ENCODE peak calls at places on chromosomes 6 and 20, in four cellular contexts. K is heart right ventricle, T is breast epithelium, V is B cell. D is an unnamed sample.

GRCh38 chr6:166221040-166221439 is 53.4 kb upstream of the TBXT start:
- DNase-seq in K (no peak), T (no peak), V (no peak), D (no peak)

GRCh38 chr6:133632206-133632605 is 256.7 kb upstream of the TCF21 start:
- DNase-seq in K (no peak), T (no peak), V (no peak), D (no peak)

GRCh38 chr6:125843593-125843992 is 52.8 kb downstream of the NCOA7 start:
- DNase-seq in K (no peak), T (no peak), V (no peak), D (no peak)

GRCh38 chr6:79084693-79085092 is 6.6 kb upstream of the PHIP start:
- DNase-seq in K (no peak), T (no peak), V (no peak), D (no peak)

GRCh38 chr6:6995328-6995727 is 112.4 kb upstream of the RREB1 start:
- DNase-seq in K (no peak), T (no peak), V (no peak), D (no peak)

GRCh38 chr6:73285674-73286283 is 22.8 kb upstream of the KHDC1 start:
- DNase-seq in K (no peak), T (no peak), V (no peak), D (no peak)

GRCh38 chr6:81793811-81794210 is 41.3 kb upstream of the TENT5A start:
- DNase-seq in K (no peak), T (no peak), V (no peak), D (no peak)

GRCh38 chr6:106094261-106094963 is 8.3 kb downstream of the PRDM1 start:
- DNase-seq in K (no peak), T (no peak), V (no peak), D (no peak)

GRCh38 chr6:105428342-105428957 is 25.6 kb upstream of the PREP start:
- DNase-seq in K (no peak), T (peak; percentile 65), V (no peak), D (no peak)

GRCh38 chr6:139378226-139378625 is 3.8 kb upstream of the CITED2 start:
- DNase-seq in K (no peak), T (no peak), V (no peak), D (no peak)

GRCh38 chr6:104301921-104302320 is 557.8 kb downstream of the HACE1 start:
- DNase-seq in K (no peak), T (no peak), V (no peak), D (no peak)

GRCh38 chr6:128659878-128660622 is 139.7 kb upstream of the PTPRK start:
- DNase-seq in K (no peak), T (no peak), V (no peak), D (no peak)

GRCh38 chr6:107866606-107867301 is 42.6 kb upstream of the SCML4 start:
- DNase-seq in K (no peak), T (no peak), V (peak; percentile 57), D (peak; percentile 51)

GRCh38 chr6:6379573-6379972 is 59.1 kb upstream of the F13A1 start:
- DNase-seq in K (no peak), T (no peak), V (no peak), D (no peak)

GRCh38 chr6:43276180-43277082 is 21.6 kb upstream of the SLC22A7 start:
- DNase-seq in K (no peak), T (no peak), V (peak; percentile 71), D (no peak)

GRCh38 chr6:144467921-144468320 is 182.8 kb downstream of the UTRN start:
- DNase-seq in K (no peak), T (no peak), V (no peak), D (no peak)

GRCh38 chr6:12010635-12011275 is 1.4 kb upstream of the HIVEP1 start:
- DNase-seq in K (peak; percentile 69), T (peak; percentile 62), V (no peak), D (peak; percentile 37)

GRCh38 chr6:53983301-53983700 is 127.9 kb upstream of the MLIP start:
- DNase-seq in K (no peak), T (no peak), V (no peak), D (no peak)

GRCh38 chr6:105536961-105537360 is 134.1 kb upstream of the PREP start:
- DNase-seq in K (no peak), T (no peak), V (no peak), D (no peak)

GRCh38 chr6:158068893-158069799 is 87.5 kb downstream of the SYNJ2 start:
- DNase-seq in K (no peak), T (peak; percentile 73), V (no peak), D (no peak)

GRCh38 chr6:71412559-71412958 is 123.9 kb downstream of the OGFRL1 start:
- DNase-seq in K (no peak), T (no peak), V (no peak), D (no peak)

GRCh38 chr6:113695506-113695905 is 161.6 kb upstream of the MARCKS start:
- DNase-seq in K (no peak), T (no peak), V (no peak), D (no peak)

GRCh38 chr20:44785768-44786167 is 24.6 kb downstream of the RIMS4 start:
- DNase-seq in K (no peak), T (no peak), V (no peak), D (no peak)

GRCh38 chr6:82750570-82750969 is 315.1 kb downstream of the UBE3D start:
- DNase-seq in K (no peak), T (no peak), V (no peak), D (no peak)

GRCh38 chr6:123518441-123519190 is 118.1 kb downstream of the TRDN start:
- DNase-seq in K (no peak), T (no peak), V (no peak), D (no peak)

GRCh38 chr20:48404598-48404997 is 423.2 kb downstream of the PREX1 start:
- DNase-seq in K (no peak), T (no peak), V (no peak), D (peak; percentile 49)

GRCh38 chr6:67722861-67723261 is 912.2 kb upstream of the ADGRB3 start:
- DNase-seq in K (peak; percentile 6), T (no peak), V (no peak), D (no peak)

GRCh38 chr20:9179193-9179802 is 110.4 kb downstream of the PLCB4 start:
- DNase-seq in K (no peak), T (no peak), V (no peak), D (no peak)

GRCh38 chr6:104306206-104306605 is 553.5 kb downstream of the HACE1 start:
- DNase-seq in K (no peak), T (no peak), V (no peak), D (no peak)

GRCh38 chr6:85168146-85168545 is 281.7 kb upstream of the NT5E start:
- DNase-seq in K (no peak), T (no peak), V (no peak), D (no peak)

GRCh38 chr20:31475032-31475431 is at the start of the genes DEFB124 and REM1:
- DNase-seq in K (peak; percentile 72), T (no peak), V (no peak), D (no peak)

DNA sequence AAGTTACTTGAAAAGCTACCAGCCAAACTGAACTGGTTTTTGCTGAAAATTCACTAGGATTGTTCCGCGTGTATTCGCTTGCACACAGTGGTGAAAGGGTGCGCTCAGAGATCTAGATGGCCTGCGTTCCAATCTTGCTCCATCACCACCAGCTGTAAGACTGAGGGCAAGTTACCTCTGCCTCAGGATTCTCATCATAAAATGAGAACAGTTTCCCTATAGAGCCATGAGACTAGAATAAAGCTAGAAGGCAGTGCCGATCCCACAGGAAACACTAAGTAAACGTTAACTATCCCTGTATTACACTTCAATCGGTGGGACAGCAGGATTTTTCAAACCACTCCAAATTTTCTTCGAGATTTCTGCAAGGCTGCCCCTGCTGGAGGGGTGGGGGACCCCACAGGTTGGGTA is 838 bp downstream of the AHCY start:
- DNase-seq in K (no peak), T (no peak), V (peak; percentile 17), D (no peak)
- TF ChIP-seq CTCF in K (no peak), T (no peak), V (peak; percentile 38), D (no peak)

DNA sequence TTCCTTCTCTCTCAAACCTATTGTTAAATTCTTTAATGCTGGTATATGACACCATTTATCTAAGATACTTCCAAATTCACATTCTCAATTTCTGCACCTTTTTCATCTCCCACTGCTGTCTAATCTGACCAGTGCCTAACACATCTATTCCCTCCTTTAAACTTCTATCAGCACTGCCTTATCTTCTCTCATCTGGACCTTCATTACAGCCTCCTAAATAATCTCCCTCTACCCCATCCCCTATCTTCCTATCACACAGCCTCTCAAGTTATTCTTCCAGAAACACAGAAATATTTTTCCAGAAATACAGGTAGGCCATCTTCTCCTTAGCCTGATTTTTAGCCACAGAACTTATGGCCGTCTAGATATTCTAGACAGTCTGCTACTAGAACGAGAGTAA is 5.5 kb downstream of the DTNBP1 start:
- DNase-seq in K (no peak), T (no peak), V (no peak), D (no peak)
- TF ChIP-seq CTCF in K (no peak), T (no peak), V (no peak), D (no peak)

GRCh38 chr6:47477497-47478232 is at the start of gene CD2AP:
- DNase-seq in K (peak; percentile 86), T (peak; percentile 83), V (peak; percentile 100), D (peak; percentile 94)
- TF ChIP-seq CTCF in K (peak; percentile 48), T (no peak), V (no peak), D (peak; percentile 33)

GRCh38 chr6:5127106-5127687 is 42.1 kb downstream of the PPP1R3G start:
- DNase-seq in K (no peak), T (no peak), V (no peak), D (no peak)

GRCh38 chr6:5133943-5134342 is 48.8 kb downstream of the PPP1R3G start:
- DNase-seq in K (no peak), T (no peak), V (no peak), D (no peak)

GRCh38 chr6:5132741-5133140 is 47.6 kb downstream of the PPP1R3G start:
- DNase-seq in K (peak; percentile 57), T (peak; percentile 20), V (peak; percentile 71), D (no peak)

GRCh38 chr6:5128351-5128750 is 43.2 kb downstream of the PPP1R3G start:
- DNase-seq in K (no peak), T (no peak), V (no peak), D (no peak)

GRCh38 chr6:5130135-5130866 is 45.2 kb downstream of the PPP1R3G start:
- DNase-seq in K (no peak), T (no peak), V (no peak), D (no peak)
- TF ChIP-seq CTCF in K (no peak), T (no peak), V (no peak), D (no peak)

GRCh38 chr6:36075656-36076055 is 48.0 kb downstream of the MAPK14 start:
- DNase-seq in K (no peak), T (no peak), V (peak; percentile 33), D (no peak)
- TF ChIP-seq CTCF in K (no peak), T (no peak), V (peak; percentile 47), D (no peak)